ENCODE peak calls at places on chromosomes 16 and 17, in four cellular contexts. One of them, this sample, is unnamed.

GRCh38 chr16:75264531-75264998 is 13.1 kb upstream of the BCAR1 start:
- DNase-seq in neural progenitor cell: no peak
- DNase-seq in mucosa of descending colon: no peak
- DNase-seq in neural crest cell: no peak
- DNase-seq in this sample: no peak

GRCh38 chr16:54359086-54359485 is 72.5 kb upstream of the IRX3 start:
- DNase-seq in neural progenitor cell: peak
- DNase-seq in mucosa of descending colon: no peak
- DNase-seq in neural crest cell: no peak
- DNase-seq in this sample: no peak

GRCh38 chr17:55620023-55620422 is 102.6 kb downstream of the TMEM100 start:
- DNase-seq in neural progenitor cell: no peak
- DNase-seq in mucosa of descending colon: no peak
- DNase-seq in neural crest cell: no peak
- DNase-seq in this sample: no peak

GRCh38 chr16:23469814-23470213 is 16.8 kb upstream of the COG7 start:
- DNase-seq in neural progenitor cell: no peak
- DNase-seq in mucosa of descending colon: no peak
- DNase-seq in neural crest cell: no peak
- DNase-seq in this sample: no peak

GRCh38 chr16:677306-678190 is 2.1 kb downstream of the RHBDL1 start:
- DNase-seq in neural progenitor cell: no peak
- DNase-seq in mucosa of descending colon: peak
- DNase-seq in neural crest cell: no peak
- DNase-seq in this sample: no peak

GRCh38 chr17:2084766-2085647 is 30.1 kb downstream of the HIC1 start:
- DNase-seq in neural progenitor cell: no peak
- DNase-seq in mucosa of descending colon: peak
- DNase-seq in neural crest cell: no peak
- DNase-seq in this sample: no peak

GRCh38 chr17:418421-418751 is 65.8 kb upstream of the RPH3AL start:
- DNase-seq in neural progenitor cell: no peak
- DNase-seq in mucosa of descending colon: no peak
- DNase-seq in neural crest cell: no peak
- DNase-seq in this sample: no peak

GRCh38 chr16:53974484-53975115 is 270.6 kb downstream of the FTO start:
- DNase-seq in neural progenitor cell: no peak
- DNase-seq in mucosa of descending colon: no peak
- DNase-seq in neural crest cell: no peak
- DNase-seq in this sample: no peak

GRCh38 chr16:87602005-87602790 is at the start of gene JPH3:
- DNase-seq in neural progenitor cell: peak
- DNase-seq in mucosa of descending colon: no peak
- DNase-seq in neural crest cell: no peak
- DNase-seq in this sample: peak

GRCh38 chr17:80791758-80792284 is 199.8 kb upstream of the CHMP6 start:
- DNase-seq in neural progenitor cell: no peak
- DNase-seq in mucosa of descending colon: peak
- DNase-seq in neural crest cell: no peak
- DNase-seq in this sample: no peak

GRCh38 chr17:73822371-73822770 is 178.1 kb upstream of the SDK2 start:
- DNase-seq in neural progenitor cell: no peak
- DNase-seq in mucosa of descending colon: no peak
- DNase-seq in neural crest cell: no peak
- DNase-seq in this sample: no peak

GRCh38 chr17:78359216-78359935 is 501 bp downstream of the SOCS3 start:
- DNase-seq in neural progenitor cell: peak
- DNase-seq in mucosa of descending colon: peak
- DNase-seq in neural crest cell: peak
- DNase-seq in this sample: peak

GRCh38 chr16:35342012-35342411 is 1882.6 kb downstream of the TP53TG3F start:
- DNase-seq in neural progenitor cell: no peak
- DNase-seq in mucosa of descending colon: no peak
- DNase-seq in neural crest cell: no peak
- DNase-seq in this sample: no peak

GRCh38 chr17:60153606-60154355 is 4.0 kb downstream of the CA4 start:
- DNase-seq in neural progenitor cell: no peak
- DNase-seq in mucosa of descending colon: no peak
- DNase-seq in neural crest cell: no peak
- DNase-seq in this sample: no peak

GRCh38 chr17:41464173-41464572 is 3.0 kb downstream of the KRT32 start:
- DNase-seq in neural progenitor cell: no peak
- DNase-seq in mucosa of descending colon: no peak
- DNase-seq in neural crest cell: no peak
- DNase-seq in this sample: no peak

GRCh38 chr17:81722184-81723120 is 10.4 kb downstream of the SLC25A10 start:
- DNase-seq in neural progenitor cell: no peak
- DNase-seq in mucosa of descending colon: peak
- DNase-seq in neural crest cell: no peak
- DNase-seq in this sample: no peak

DNA sequence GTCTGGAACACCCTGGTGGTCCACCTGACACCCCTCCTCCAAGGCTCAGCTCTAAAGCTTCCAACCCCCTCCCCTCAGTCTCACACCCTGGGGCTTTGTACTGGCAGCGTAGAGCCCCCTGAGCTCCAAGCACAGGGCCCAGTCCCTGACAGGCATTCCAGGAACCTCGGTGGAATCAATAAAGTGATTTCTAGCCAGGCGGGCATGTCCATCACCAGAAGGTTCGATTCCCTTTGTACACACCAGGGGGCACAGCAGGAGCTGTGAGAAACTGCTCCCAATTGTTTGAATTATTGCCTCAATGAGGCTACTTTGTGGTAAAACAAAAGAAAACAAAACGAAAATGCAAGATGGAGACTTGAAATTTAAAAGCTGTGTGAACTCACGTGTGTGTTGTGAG is 51.8 kb downstream of the SMPD3 start:
- DNase-seq in neural progenitor cell: peak
- DNase-seq in mucosa of descending colon: peak
- DNase-seq in neural crest cell: peak
- DNase-seq in this sample: no peak
- TF ChIP-seq CTCF in neural progenitor cell: peak
- TF ChIP-seq CTCF in mucosa of descending colon: peak
- TF ChIP-seq CTCF in neural crest cell: peak
- TF ChIP-seq CTCF in this sample: peak

DNA sequence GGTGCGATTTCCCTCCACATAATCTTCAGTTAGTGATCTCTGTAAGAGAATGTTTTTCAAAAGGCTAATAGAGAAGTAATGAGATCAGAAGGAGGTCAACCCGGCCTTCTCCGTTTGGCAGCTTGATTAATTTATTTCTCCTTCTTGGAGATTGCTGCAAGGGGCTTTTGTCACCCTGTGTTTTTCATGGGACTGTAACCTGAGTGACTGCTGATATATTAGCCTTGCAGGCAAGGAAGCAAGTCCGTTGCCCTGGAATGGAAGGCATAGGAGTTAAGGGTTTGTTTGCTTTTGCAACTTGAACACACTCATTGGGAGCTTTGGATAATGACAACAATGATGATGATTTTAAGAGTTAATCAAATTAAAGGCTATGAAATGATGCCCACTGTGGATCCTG is 226.1 kb downstream of the WWOX start:
- DNase-seq in neural progenitor cell: peak
- DNase-seq in mucosa of descending colon: no peak
- DNase-seq in neural crest cell: no peak
- DNase-seq in this sample: no peak
- TF ChIP-seq CTCF in neural progenitor cell: no peak
- TF ChIP-seq CTCF in mucosa of descending colon: no peak
- TF ChIP-seq CTCF in neural crest cell: no peak
- TF ChIP-seq CTCF in this sample: no peak

DNA sequence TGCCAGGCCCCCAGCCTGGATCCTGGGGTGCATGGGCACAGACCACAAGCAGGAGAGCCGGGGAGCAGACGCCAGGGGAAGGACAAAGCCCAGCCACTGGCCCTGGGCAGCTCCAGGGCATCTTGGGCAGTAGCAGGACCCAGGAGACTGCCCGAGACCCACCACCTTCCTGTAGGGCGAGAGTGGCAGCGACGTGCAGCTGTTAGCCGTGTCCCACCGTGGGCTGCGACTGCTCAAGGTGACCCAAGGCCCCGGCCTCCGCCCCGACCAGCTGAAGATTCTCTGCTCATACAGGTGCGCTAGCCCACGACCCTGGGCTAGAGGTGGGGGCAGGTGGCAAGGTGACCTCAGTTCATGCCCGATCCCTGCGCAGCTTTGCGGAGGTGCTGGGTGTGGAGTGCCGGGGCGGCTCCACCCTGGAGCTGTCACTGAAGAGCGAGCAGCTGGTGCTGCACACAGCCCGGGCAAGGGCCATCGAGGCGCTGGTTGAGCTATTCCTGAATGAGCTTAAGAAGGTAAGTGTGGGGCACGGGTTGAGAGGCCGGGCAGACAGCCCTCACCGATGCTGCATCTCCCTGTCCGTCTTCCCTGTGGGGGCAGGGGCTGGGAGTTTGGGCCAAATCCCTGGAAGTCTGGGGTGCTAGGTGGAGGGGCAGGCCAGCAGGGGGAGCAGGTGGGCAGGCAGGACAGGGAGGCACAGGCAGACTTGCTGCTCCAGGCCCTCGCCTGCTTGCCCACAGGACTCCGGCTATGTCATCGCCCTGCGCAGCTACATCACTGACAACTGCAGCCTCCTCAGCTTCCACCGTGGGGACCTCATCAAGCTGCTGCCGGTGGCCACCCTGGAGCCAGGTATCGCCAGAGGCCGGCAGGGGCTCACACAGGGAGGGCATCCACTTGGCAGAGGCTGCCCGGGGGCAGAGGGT is 13.5 kb upstream of the SMIM5 start:
- DNase-seq in neural progenitor cell: peak
- DNase-seq in mucosa of descending colon: no peak
- DNase-seq in neural crest cell: peak
- DNase-seq in this sample: peak
- TF ChIP-seq CTCF in neural progenitor cell: peak
- TF ChIP-seq CTCF in mucosa of descending colon: peak
- TF ChIP-seq CTCF in neural crest cell: peak
- TF ChIP-seq CTCF in this sample: peak

GRCh38 chr17:33712120-33712519 is 419.0 kb upstream of the ASIC2 start:
- DNase-seq in neural progenitor cell: peak
- DNase-seq in mucosa of descending colon: no peak
- DNase-seq in neural crest cell: no peak
- DNase-seq in this sample: no peak
- TF ChIP-seq CTCF in neural progenitor cell: peak
- TF ChIP-seq CTCF in mucosa of descending colon: no peak
- TF ChIP-seq CTCF in neural crest cell: peak
- TF ChIP-seq CTCF in this sample: no peak

GRCh38 chr17:75834279-75834920 is 9.8 kb downstream of the UNC13D start:
- DNase-seq in neural progenitor cell: no peak
- DNase-seq in mucosa of descending colon: no peak
- DNase-seq in neural crest cell: no peak
- DNase-seq in this sample: no peak
- TF ChIP-seq CTCF in neural progenitor cell: no peak
- TF ChIP-seq CTCF in mucosa of descending colon: no peak
- TF ChIP-seq CTCF in neural crest cell: no peak
- TF ChIP-seq CTCF in this sample: no peak

DNA sequence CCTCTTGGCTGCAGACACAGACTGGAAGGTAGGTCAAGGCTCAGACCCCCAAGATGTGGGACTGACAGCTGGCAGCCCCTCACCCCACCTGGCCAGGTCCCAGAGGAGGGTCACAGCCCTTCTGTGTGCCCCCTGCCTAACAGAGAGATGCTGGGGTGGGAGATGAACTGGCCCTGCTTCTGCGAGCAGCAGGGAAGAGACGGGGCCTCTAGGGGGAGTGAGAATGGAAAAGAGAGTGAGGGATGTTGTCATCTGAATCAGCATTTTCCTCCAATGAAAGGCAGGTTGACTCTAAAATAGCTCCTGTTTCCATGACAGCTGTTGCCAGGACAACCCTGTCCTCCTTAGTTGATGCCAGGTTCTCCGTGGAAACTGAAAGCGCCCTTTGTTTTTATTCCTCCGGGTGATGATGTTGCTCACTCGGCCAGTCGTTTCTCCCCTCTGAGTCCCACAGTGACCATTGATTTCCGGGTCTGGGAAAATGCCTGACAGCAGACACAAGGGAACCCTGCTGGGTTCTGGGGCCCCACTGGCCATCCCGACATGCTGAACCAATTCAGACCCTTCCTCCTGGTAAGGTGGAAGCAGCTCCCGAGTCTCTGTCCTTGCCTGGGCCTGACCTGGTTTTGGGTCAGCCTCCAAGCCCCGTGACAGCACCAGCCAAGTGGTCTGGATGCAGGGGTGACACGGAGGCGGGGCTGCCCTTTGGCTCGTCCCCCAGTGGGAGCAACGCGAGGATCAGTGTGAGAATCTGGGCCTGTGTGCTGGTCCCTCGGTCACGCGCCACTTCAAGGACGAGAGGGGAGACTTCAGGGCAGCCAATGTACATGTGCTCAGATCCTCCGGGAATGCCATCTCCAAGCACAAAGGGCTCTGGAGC is 4.7 kb upstream of the NDRG4 start:
- DNase-seq in neural progenitor cell: peak
- DNase-seq in mucosa of descending colon: peak
- DNase-seq in neural crest cell: peak
- DNase-seq in this sample: peak
- TF ChIP-seq CTCF in neural progenitor cell: peak
- TF ChIP-seq CTCF in mucosa of descending colon: no peak
- TF ChIP-seq CTCF in neural crest cell: peak
- TF ChIP-seq CTCF in this sample: peak

GRCh38 chr16:68731569-68732067 is 5.5 kb upstream of the CDH1 start:
- DNase-seq in neural progenitor cell: no peak
- DNase-seq in mucosa of descending colon: no peak
- DNase-seq in neural crest cell: no peak
- DNase-seq in this sample: no peak
- TF ChIP-seq CTCF in neural progenitor cell: no peak
- TF ChIP-seq CTCF in mucosa of descending colon: no peak
- TF ChIP-seq CTCF in neural crest cell: no peak
- TF ChIP-seq CTCF in this sample: no peak

DNA sequence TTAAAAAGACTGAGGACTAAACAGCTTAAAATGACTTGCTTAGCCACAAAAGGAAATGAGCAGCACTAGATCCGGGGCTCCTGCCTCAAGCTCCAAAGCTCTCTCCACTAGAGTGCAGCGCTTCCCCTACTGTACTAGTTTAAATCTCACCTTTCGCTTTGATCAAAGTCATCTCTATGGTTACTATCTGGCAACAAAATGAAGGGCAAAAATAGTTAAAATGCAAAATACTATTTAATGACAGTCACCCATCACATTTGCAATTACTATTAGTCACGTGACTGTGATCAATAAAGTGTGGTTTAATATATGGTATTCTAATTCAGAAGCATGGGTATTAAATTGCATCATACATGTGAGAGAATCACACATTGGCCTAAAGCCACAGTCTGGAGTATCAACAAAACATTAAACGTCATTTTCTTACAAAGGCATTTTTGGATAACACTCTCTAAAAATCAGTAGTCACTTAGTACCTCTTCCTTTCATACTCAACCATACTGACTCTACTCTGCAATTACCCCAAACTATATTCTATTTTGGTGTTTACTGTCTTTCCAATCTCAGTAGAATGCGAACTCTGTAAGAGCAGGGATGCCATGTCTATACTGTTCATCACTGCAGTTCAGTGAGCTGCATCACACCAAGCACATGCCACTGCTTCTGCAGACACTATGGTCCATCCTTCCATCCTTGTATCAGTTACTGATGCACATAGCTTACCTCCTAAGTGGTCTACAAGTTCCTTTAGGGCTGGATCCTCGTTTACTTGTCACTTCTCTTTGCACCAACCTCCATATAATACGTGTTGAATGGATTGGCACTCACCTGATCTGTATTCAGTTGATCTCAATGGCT is 6.2 kb downstream of the PSMD12 start:
- DNase-seq in neural progenitor cell: peak
- DNase-seq in mucosa of descending colon: no peak
- DNase-seq in neural crest cell: no peak
- DNase-seq in this sample: no peak
- TF ChIP-seq CTCF in neural progenitor cell: peak
- TF ChIP-seq CTCF in mucosa of descending colon: no peak
- TF ChIP-seq CTCF in neural crest cell: no peak
- TF ChIP-seq CTCF in this sample: no peak

This sample was measured in glutamatergic neuron.